ENCODE peak calls at places on chromosomes 3 and 15, in four cellular contexts. B is HL-60, R is H1, H is D721Med. A is an unnamed sample.

GRCh38 chr3:148643389-148643840 is 54.3 kb upstream of the AGTR1 start:
- DNase-seq in H (no peak), B (no peak), R (no peak), A (no peak)

GRCh38 chr3:175020101-175020500 is 161.0 kb downstream of the NAALADL2 start:
- DNase-seq in H (no peak), B (no peak), R (no peak), A (no peak)

GRCh38 chr15:41487802-41488201 is 5.9 kb upstream of the ITPKA start:
- DNase-seq in R (no peak), B (no peak), H (no peak), A (no peak)

GRCh38 chr3:45546223-45546622 is 48.3 kb upstream of the LIMD1 start:
- DNase-seq in B (peak; percentile 47), R (no peak), H (no peak), A (no peak)

GRCh38 chr3:17431477-17432045 is 310.9 kb downstream of the TBC1D5 start:
- DNase-seq in B (no peak), H (no peak), R (no peak), A (no peak)

GRCh38 chr3:33394403-33395054 is 45.7 kb downstream of the UBP1 start:
- DNase-seq in R (no peak), H (no peak), B (no peak), A (no peak)

GRCh38 chr15:97947465-97948262 is 12.8 kb upstream of the ARRDC4 start:
- DNase-seq in H (no peak), R (no peak), B (no peak), A (no peak)

GRCh38 chr15:62783303-62783957 is 259.1 kb upstream of the TPM1 start:
- DNase-seq in H (no peak), R (no peak), B (no peak), A (no peak)

GRCh38 chr3:18812316-18812715 is 336.0 kb upstream of the KCNH8 start:
- DNase-seq in H (no peak), R (no peak), B (no peak), A (no peak)

GRCh38 chr3:146271180-146271579 is 20.3 kb upstream of the PLSCR4 start:
- DNase-seq in H (no peak), R (no peak), B (no peak), A (no peak)

GRCh38 chr3:60036803-60037202 is 987.0 kb upstream of the CFAP20DC start:
- DNase-seq in H (no peak), R (no peak), B (peak; percentile 58), A (no peak)

GRCh38 chr3:30285188-30286006 is 321.0 kb upstream of the TGFBR2 start:
- DNase-seq in B (no peak), R (no peak), H (no peak), A (no peak)

GRCh38 chr3:65151660-65152059 is 463.9 kb upstream of the ADAMTS9 start:
- DNase-seq in H (no peak), B (no peak), R (no peak), A (no peak)

GRCh38 chr3:133469140-133469731 is 69.4 kb downstream of the BFSP2 start:
- DNase-seq in R (no peak), H (no peak), B (no peak), A (peak; percentile 66)

DNA sequence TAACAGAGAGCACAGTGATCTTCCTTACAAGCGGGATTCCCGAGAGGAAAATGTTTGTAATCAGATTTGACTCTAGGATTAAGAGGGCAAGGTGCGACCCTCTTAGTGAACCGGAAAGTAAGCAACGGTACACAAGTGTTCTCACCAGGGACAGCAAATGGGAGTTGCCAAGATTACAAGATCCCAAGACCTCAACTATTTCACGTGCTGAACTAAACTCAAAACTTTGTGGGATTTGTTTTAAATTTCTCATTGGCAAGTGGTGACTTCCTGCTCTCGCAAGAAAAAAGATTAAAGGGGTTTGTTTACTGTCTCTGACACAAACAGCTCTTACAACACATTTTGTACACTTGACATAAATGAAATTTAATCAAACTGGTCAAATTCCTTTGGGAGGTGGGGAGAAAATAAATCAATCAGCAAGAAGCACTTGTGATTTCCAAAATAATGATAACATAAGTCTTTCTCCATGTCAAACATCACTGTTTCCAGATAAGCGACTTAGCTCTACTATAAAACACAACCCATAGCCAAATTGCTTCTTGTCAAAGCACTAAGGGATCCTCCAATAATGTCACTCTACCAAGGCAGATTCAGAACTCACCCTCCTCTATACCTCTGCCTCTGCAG is 2.3 kb upstream of the PGPEP1L start:
- DNase-seq in R (peak; percentile 7), B (no peak), H (no peak), A (no peak)
- TF ChIP-seq CTCF in R (no peak), B (no peak), H (no peak), A (no peak)

GRCh38 chr3:12541625-12542024 is 3.7 kb downstream of the MKRN2OS start:
- DNase-seq in R (no peak), B (no peak), H (no peak), A (no peak)

GRCh38 chr3:12532182-12532581 is 13.1 kb downstream of the MKRN2OS start:
- DNase-seq in B (no peak), H (no peak), R (no peak), A (no peak)

GRCh38 chr3:12536423-12536822 is 8.9 kb downstream of the MKRN2OS start:
- DNase-seq in H (no peak), B (no peak), R (no peak), A (no peak)
- TF ChIP-seq CTCF in H (no peak), B (no peak), R (no peak), A (no peak)

DNA sequence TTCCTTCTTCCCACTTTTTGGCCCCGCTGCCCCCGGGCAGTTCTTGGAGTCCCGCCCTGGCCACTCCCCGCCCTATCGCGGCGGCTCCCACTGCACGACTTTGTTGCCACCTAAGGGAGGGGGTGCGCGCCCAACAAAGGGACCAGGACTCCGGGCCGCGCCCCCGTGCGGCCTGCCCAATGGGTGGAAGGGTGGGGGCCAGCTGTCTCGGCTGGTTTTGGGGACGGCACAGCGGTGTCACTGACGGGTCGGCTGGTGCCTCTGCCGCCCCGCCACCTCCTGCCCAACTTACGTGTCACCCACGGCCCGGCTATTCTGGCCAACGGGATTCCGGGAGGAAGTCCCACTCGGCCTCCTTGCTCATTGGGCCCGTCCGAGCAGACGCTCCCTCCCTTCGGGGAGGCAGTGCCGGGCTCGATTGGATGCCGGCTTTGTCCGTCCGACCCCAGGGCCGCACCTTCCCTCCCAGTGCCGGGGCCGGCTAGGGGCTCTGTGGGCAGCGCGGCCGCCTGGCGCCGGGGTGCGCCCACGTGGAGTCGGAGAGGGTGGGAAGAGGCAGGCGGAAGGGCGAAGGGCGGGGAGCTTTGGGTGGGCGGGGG is at the start of gene GOLIM4:
- DNase-seq in R (peak; percentile 92), B (peak; percentile 97), H (peak; percentile 41), A (peak; percentile 99)
- TF ChIP-seq CTCF in R (no peak), B (no peak), H (no peak), A (peak; percentile 21)

DNA sequence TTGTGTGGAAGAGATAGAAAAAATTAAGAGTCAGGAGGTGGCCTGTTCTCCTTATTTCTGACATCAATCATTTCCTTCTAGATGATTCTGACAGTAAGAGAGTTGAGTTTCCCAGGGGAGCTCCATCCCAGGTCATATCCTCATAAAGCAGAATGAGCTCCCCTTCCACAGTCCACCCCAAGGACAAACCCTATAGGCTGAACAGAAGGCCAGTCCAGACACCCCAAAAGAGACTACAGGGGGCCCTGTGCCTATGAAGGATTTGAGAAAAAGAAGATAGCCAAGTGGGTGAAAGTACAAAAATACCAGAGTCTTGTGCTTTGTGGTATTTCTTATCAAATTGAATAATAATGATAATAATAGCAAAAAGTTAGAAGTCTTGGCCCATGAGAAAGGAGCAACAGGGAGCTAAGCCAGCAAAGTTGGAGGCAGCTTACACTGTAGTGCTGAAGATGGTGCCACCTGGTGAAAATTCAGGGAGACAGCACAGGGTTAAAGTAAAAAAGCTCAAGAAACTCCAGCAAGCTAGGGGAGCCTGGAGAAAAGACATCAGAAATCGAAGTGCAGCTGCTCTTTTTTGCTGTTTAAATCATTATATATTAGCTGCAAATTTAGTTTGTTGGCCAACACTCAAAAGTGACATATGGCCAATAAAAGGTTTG is 35.9 kb upstream of the SLC24A5 start:
- DNase-seq in B (no peak), R (no peak), H (no peak), A (peak; percentile 36)
- TF ChIP-seq CTCF in B (no peak), R (peak; percentile 80), H (peak; percentile 84), A (peak; percentile 32)

A was measured in GM12865.